ENCODE peak calls at places on chromosomes 1 and 21, in eight cellular contexts. One of them, this sample, is unnamed.

GRCh38 chr1:154179951-154180687 is 11.8 kb downstream of the TPM3 start:
- DNase-seq in IMR-90: no peak
- DNase-seq in trophoblast cell: no peak
- DNase-seq in GM12878: no peak
- DNase-seq in H9: no peak
- DNase-seq in neural progenitor cell: peak
- DNase-seq in HCT116: no peak
- DNase-seq in hepatocyte: peak
- DNase-seq in this sample: peak

GRCh38 chr1:205456383-205456867 is 580 bp upstream of the BLACAT1 start:
- DNase-seq in H9: peak
- DNase-seq in GM12878: no peak
- DNase-seq in hepatocyte: no peak
- DNase-seq in trophoblast cell: no peak
- DNase-seq in HCT116: no peak
- DNase-seq in IMR-90: no peak
- DNase-seq in neural progenitor cell: peak
- DNase-seq in this sample: no peak

GRCh38 chr1:31010081-31010989 is 55.2 kb downstream of the PUM1 start:
- DNase-seq in hepatocyte: no peak
- DNase-seq in HCT116: no peak
- DNase-seq in GM12878: peak
- DNase-seq in neural progenitor cell: no peak
- DNase-seq in IMR-90: peak
- DNase-seq in H9: no peak
- DNase-seq in trophoblast cell: no peak
- DNase-seq in this sample: no peak

GRCh38 chr1:220336391-220337065 is 64.3 kb upstream of the RAB3GAP2 start:
- DNase-seq in GM12878: no peak
- DNase-seq in neural progenitor cell: no peak
- DNase-seq in IMR-90: no peak
- DNase-seq in trophoblast cell: peak
- DNase-seq in H9: no peak
- DNase-seq in HCT116: no peak
- DNase-seq in hepatocyte: no peak
- DNase-seq in this sample: no peak

GRCh38 chr1:167722152-167722869 is 529 bp downstream of the MPZL1 start:
- DNase-seq in H9: peak
- DNase-seq in trophoblast cell: peak
- DNase-seq in HCT116: no peak
- DNase-seq in hepatocyte: peak
- DNase-seq in GM12878: no peak
- DNase-seq in IMR-90: peak
- DNase-seq in neural progenitor cell: peak
- DNase-seq in this sample: peak

GRCh38 chr21:41460578-41461527 is 34.8 kb downstream of the MX1 start:
- DNase-seq in trophoblast cell: peak
- DNase-seq in IMR-90: peak
- DNase-seq in neural progenitor cell: peak
- DNase-seq in GM12878: no peak
- DNase-seq in HCT116: peak
- DNase-seq in H9: peak
- DNase-seq in hepatocyte: peak
- DNase-seq in this sample: peak

GRCh38 chr1:69494171-69494570 is 73.6 kb upstream of the LRRC7 start:
- DNase-seq in HCT116: no peak
- DNase-seq in hepatocyte: no peak
- DNase-seq in H9: no peak
- DNase-seq in IMR-90: no peak
- DNase-seq in GM12878: no peak
- DNase-seq in trophoblast cell: peak
- DNase-seq in neural progenitor cell: no peak
- DNase-seq in this sample: no peak

GRCh38 chr1:36516372-36517018 is 33.8 kb upstream of the CSF3R start:
- DNase-seq in GM12878: no peak
- DNase-seq in trophoblast cell: peak
- DNase-seq in H9: peak
- DNase-seq in HCT116: peak
- DNase-seq in IMR-90: peak
- DNase-seq in hepatocyte: peak
- DNase-seq in neural progenitor cell: peak
- DNase-seq in this sample: peak

GRCh38 chr21:41168391-41169257 is 664 bp downstream of the BACE2 start:
- DNase-seq in GM12878: no peak
- DNase-seq in H9: peak
- DNase-seq in HCT116: no peak
- DNase-seq in neural progenitor cell: peak
- DNase-seq in IMR-90: peak
- DNase-seq in hepatocyte: peak
- DNase-seq in trophoblast cell: peak
- DNase-seq in this sample: no peak

GRCh38 chr21:26773058-26773457 is 72.2 kb downstream of the ADAMTS1 start:
- DNase-seq in HCT116: no peak
- DNase-seq in GM12878: no peak
- DNase-seq in IMR-90: no peak
- DNase-seq in trophoblast cell: peak
- DNase-seq in H9: no peak
- DNase-seq in neural progenitor cell: no peak
- DNase-seq in hepatocyte: no peak
- DNase-seq in this sample: no peak

GRCh38 chr1:158177705-158178450 is 2.8 kb upstream of the CD1D start:
- DNase-seq in hepatocyte: peak
- DNase-seq in neural progenitor cell: peak
- DNase-seq in trophoblast cell: peak
- DNase-seq in H9: peak
- DNase-seq in GM12878: no peak
- DNase-seq in IMR-90: peak
- DNase-seq in HCT116: no peak
- DNase-seq in this sample: peak

GRCh38 chr1:226784081-226785049 is 45.3 kb upstream of the ITPKB start:
- DNase-seq in IMR-90: no peak
- DNase-seq in trophoblast cell: no peak
- DNase-seq in H9: no peak
- DNase-seq in hepatocyte: no peak
- DNase-seq in neural progenitor cell: peak
- DNase-seq in GM12878: no peak
- DNase-seq in HCT116: no peak
- DNase-seq in this sample: no peak

GRCh38 chr1:228334954-228335353 is 71.7 kb downstream of the TRIM11 start:
- DNase-seq in trophoblast cell: no peak
- DNase-seq in HCT116: no peak
- DNase-seq in H9: no peak
- DNase-seq in neural progenitor cell: no peak
- DNase-seq in hepatocyte: no peak
- DNase-seq in IMR-90: no peak
- DNase-seq in GM12878: no peak
- DNase-seq in this sample: no peak

GRCh38 chr1:10776206-10776905 is 20.1 kb downstream of the CASZ1 start:
- DNase-seq in GM12878: no peak
- DNase-seq in H9: no peak
- DNase-seq in hepatocyte: no peak
- DNase-seq in IMR-90: no peak
- DNase-seq in neural progenitor cell: no peak
- DNase-seq in HCT116: no peak
- DNase-seq in trophoblast cell: no peak
- DNase-seq in this sample: no peak

GRCh38 chr1:9573723-9574122 is 15.0 kb upstream of the TMEM201 start:
- DNase-seq in IMR-90: peak
- DNase-seq in trophoblast cell: peak
- DNase-seq in neural progenitor cell: peak
- DNase-seq in hepatocyte: no peak
- DNase-seq in GM12878: no peak
- DNase-seq in H9: no peak
- DNase-seq in HCT116: no peak
- DNase-seq in this sample: peak

GRCh38 chr1:175206687-175207086 is 14.1 kb upstream of the KIAA0040 start:
- DNase-seq in GM12878: no peak
- DNase-seq in HCT116: no peak
- DNase-seq in hepatocyte: no peak
- DNase-seq in H9: no peak
- DNase-seq in trophoblast cell: no peak
- DNase-seq in IMR-90: no peak
- DNase-seq in neural progenitor cell: no peak
- DNase-seq in this sample: no peak

GRCh38 chr1:4023678-4024077 is 123.6 kb upstream of the C1orf174 start:
- DNase-seq in H9: no peak
- DNase-seq in HCT116: no peak
- DNase-seq in hepatocyte: peak
- DNase-seq in GM12878: no peak
- DNase-seq in neural progenitor cell: no peak
- DNase-seq in IMR-90: no peak
- DNase-seq in trophoblast cell: no peak
- DNase-seq in this sample: no peak

GRCh38 chr1:26016944-26017545 is 4.5 kb upstream of the EXTL1 start:
- DNase-seq in HCT116: no peak
- DNase-seq in GM12878: no peak
- DNase-seq in neural progenitor cell: no peak
- DNase-seq in hepatocyte: no peak
- DNase-seq in H9: peak
- DNase-seq in trophoblast cell: peak
- DNase-seq in IMR-90: no peak
- DNase-seq in this sample: no peak

GRCh38 chr1:10693497-10694273 is 102.8 kb downstream of the CASZ1 start:
- DNase-seq in neural progenitor cell: peak
- DNase-seq in H9: no peak
- DNase-seq in IMR-90: no peak
- DNase-seq in GM12878: no peak
- DNase-seq in trophoblast cell: peak
- DNase-seq in hepatocyte: peak
- DNase-seq in HCT116: no peak
- DNase-seq in this sample: peak

GRCh38 chr1:16202281-16203210 is 9.9 kb downstream of the ARHGEF19 start:
- DNase-seq in trophoblast cell: no peak
- DNase-seq in IMR-90: no peak
- DNase-seq in HCT116: no peak
- DNase-seq in neural progenitor cell: no peak
- DNase-seq in hepatocyte: no peak
- DNase-seq in H9: no peak
- DNase-seq in GM12878: no peak
- DNase-seq in this sample: no peak

GRCh38 chr1:145985129-145985501 is 11.3 kb downstream of the TXNIP start:
- DNase-seq in neural progenitor cell: no peak
- DNase-seq in H9: no peak
- DNase-seq in HCT116: no peak
- DNase-seq in hepatocyte: no peak
- DNase-seq in trophoblast cell: no peak
- DNase-seq in IMR-90: no peak
- DNase-seq in GM12878: no peak
- DNase-seq in this sample: no peak
- H2AFZ ChIP-seq in neural progenitor cell: peak
- H2AFZ ChIP-seq in H9: no peak
- H2AFZ ChIP-seq in HCT116: peak
- H2AFZ ChIP-seq in hepatocyte: no peak
- H2AFZ ChIP-seq in trophoblast cell: peak
- H2AFZ ChIP-seq in IMR-90: peak
- H2AFZ ChIP-seq in GM12878: no peak
- H2AFZ ChIP-seq in this sample: no peak

GRCh38 chr1:185342672-185343259 is 25.7 kb upstream of the IVNS1ABP start:
- DNase-seq in HCT116: no peak
- DNase-seq in GM12878: no peak
- DNase-seq in IMR-90: no peak
- DNase-seq in trophoblast cell: no peak
- DNase-seq in H9: no peak
- DNase-seq in neural progenitor cell: no peak
- DNase-seq in hepatocyte: no peak
- DNase-seq in this sample: no peak
- H2AFZ ChIP-seq in HCT116: no peak
- H2AFZ ChIP-seq in GM12878: no peak
- H2AFZ ChIP-seq in IMR-90: no peak
- H2AFZ ChIP-seq in trophoblast cell: no peak
- H2AFZ ChIP-seq in H9: no peak
- H2AFZ ChIP-seq in neural progenitor cell: no peak
- H2AFZ ChIP-seq in hepatocyte: no peak
- H2AFZ ChIP-seq in this sample: no peak

GRCh38 chr1:171819946-171820345 is 21.4 kb upstream of the DNM3 start:
- DNase-seq in IMR-90: no peak
- DNase-seq in trophoblast cell: no peak
- DNase-seq in GM12878: no peak
- DNase-seq in hepatocyte: no peak
- DNase-seq in neural progenitor cell: no peak
- DNase-seq in HCT116: no peak
- DNase-seq in H9: no peak
- DNase-seq in this sample: no peak

GRCh38 chr1:171816300-171816901 is 24.9 kb upstream of the DNM3 start:
- DNase-seq in hepatocyte: no peak
- DNase-seq in H9: no peak
- DNase-seq in GM12878: no peak
- DNase-seq in HCT116: no peak
- DNase-seq in trophoblast cell: no peak
- DNase-seq in IMR-90: no peak
- DNase-seq in neural progenitor cell: no peak
- DNase-seq in this sample: no peak

GRCh38 chr1:171814692-171815091 is 26.6 kb upstream of the DNM3 start:
- DNase-seq in IMR-90: peak
- DNase-seq in trophoblast cell: no peak
- DNase-seq in hepatocyte: no peak
- DNase-seq in neural progenitor cell: no peak
- DNase-seq in HCT116: no peak
- DNase-seq in H9: no peak
- DNase-seq in GM12878: no peak
- DNase-seq in this sample: no peak

DNA sequence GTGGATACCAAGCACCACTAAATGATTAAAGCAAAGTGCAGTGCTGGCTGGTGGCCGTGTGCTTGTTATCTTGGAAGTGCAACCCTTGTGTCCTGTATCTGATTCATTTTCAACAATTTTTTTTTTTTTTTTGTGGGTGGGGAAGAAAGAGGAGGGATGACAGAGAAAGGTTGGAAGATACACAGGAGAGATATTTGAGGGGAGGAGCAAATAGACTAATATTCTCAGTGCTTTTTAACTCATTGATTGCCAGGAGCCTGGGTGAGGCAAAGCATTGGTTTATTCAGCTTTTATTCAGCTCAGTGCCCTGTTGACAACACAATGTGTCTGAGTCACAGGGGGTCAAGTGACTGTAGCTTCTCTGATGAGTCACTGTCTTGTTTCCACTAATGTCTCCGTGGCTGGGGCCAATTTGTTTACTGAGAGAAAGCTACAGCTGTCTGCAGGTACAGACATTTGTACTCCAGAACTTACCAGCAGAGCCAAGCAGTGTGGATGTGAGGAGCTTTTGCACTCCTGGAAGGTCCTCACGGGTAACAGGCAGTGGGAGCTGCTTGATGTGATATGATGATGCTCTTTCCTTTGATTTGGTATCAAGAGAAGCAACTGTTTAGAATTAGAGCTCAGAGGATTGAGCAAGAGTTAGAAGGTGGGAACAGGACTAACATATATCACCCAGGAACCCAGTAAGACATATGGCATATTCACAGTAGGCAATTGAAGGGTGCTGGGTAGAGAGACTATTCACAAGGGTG is 23.6 kb upstream of the DNM3 start:
- DNase-seq in H9: peak
- DNase-seq in GM12878: no peak
- DNase-seq in HCT116: peak
- DNase-seq in neural progenitor cell: peak
- DNase-seq in IMR-90: peak
- DNase-seq in hepatocyte: peak
- DNase-seq in trophoblast cell: peak
- DNase-seq in this sample: no peak
- H2AFZ ChIP-seq in H9: no peak
- H2AFZ ChIP-seq in GM12878: no peak
- H2AFZ ChIP-seq in HCT116: peak
- H2AFZ ChIP-seq in neural progenitor cell: peak
- H2AFZ ChIP-seq in IMR-90: no peak
- H2AFZ ChIP-seq in hepatocyte: no peak
- H2AFZ ChIP-seq in trophoblast cell: no peak
- H2AFZ ChIP-seq in this sample: no peak

GRCh38 chr1:182395911-182396310 is 4.3 kb upstream of the GLUL start:
- DNase-seq in H9: no peak
- DNase-seq in GM12878: no peak
- DNase-seq in IMR-90: no peak
- DNase-seq in HCT116: no peak
- DNase-seq in trophoblast cell: no peak
- DNase-seq in neural progenitor cell: no peak
- DNase-seq in hepatocyte: no peak
- DNase-seq in this sample: no peak
- H2AFZ ChIP-seq in H9: no peak
- H2AFZ ChIP-seq in GM12878: no peak
- H2AFZ ChIP-seq in IMR-90: no peak
- H2AFZ ChIP-seq in HCT116: peak
- H2AFZ ChIP-seq in trophoblast cell: no peak
- H2AFZ ChIP-seq in neural progenitor cell: no peak
- H2AFZ ChIP-seq in hepatocyte: no peak
- H2AFZ ChIP-seq in this sample: no peak